ENCODE peak calls at places on chromosomes 1 and 21, in eight cellular contexts. Y is RWPE2, H is OCI-LY7, B is mammary epithelial cell, X is H1, E is uterus, U is IMR-90, V is left ventricle myocardium inferior. O is an unnamed sample.

GRCh38 chr1:153750026-153750995 is 22.5 kb downstream of the INTS3 start:
- DNase-seq in Y (no peak), H (no peak), B (no peak), X (no peak), E (no peak), U (no peak), V (no peak), O (peak)

GRCh38 chr1:64864018-64864945 is 102.1 kb downstream of the JAK1 start:
- DNase-seq in Y (no peak), H (peak), B (no peak), X (no peak), E (no peak), U (no peak), V (peak), O (peak)

GRCh38 chr1:246063013-246063616 is 444.0 kb downstream of the SMYD3 start:
- DNase-seq in Y (no peak), H (no peak), B (no peak), X (no peak), E (no peak), U (no peak), V (no peak), O (no peak)

GRCh38 chr1:217402301-217402700 is 228.6 kb downstream of the GPATCH2 start:
- DNase-seq in Y (no peak), H (no peak), B (peak), X (no peak), E (no peak), U (peak), V (no peak), O (no peak)

GRCh38 chr1:42957880-42958487 is 684 bp downstream of the SLC2A1 start:
- DNase-seq in Y (no peak), H (peak), B (peak), X (no peak), E (peak), U (peak), V (peak), O (no peak)

GRCh38 chr21:37660709-37661108 is 255.5 kb downstream of the KCNJ6 start:
- DNase-seq in Y (no peak), H (no peak), B (no peak), X (no peak), E (no peak), U (no peak), V (no peak), O (no peak)

GRCh38 chr1:245181123-245181522 is 26.3 kb downstream of the KIF26B start:
- DNase-seq in Y (no peak), H (no peak), B (no peak), X (no peak), E (no peak), U (no peak), V (no peak), O (no peak)

GRCh38 chr1:153024413-153024812 is 6.6 kb upstream of the SPRR1B start:
- DNase-seq in Y (no peak), H (no peak), B (no peak), X (no peak), E (no peak), U (no peak), V (no peak), O (no peak)

GRCh38 chr1:176517484-176517883 is 54.5 kb downstream of the PAPPA2 start:
- DNase-seq in Y (no peak), H (no peak), B (peak), X (no peak), E (no peak), U (no peak), V (no peak), O (peak)

GRCh38 chr1:210796421-210796820 is 337.5 kb downstream of the KCNH1 start:
- DNase-seq in Y (no peak), H (no peak), B (no peak), X (no peak), E (no peak), U (no peak), V (no peak), O (no peak)

GRCh38 chr1:223035724-223036478 is 107.1 kb downstream of the TLR5 start:
- DNase-seq in Y (no peak), H (no peak), B (no peak), X (no peak), E (no peak), U (no peak), V (no peak), O (no peak)

GRCh38 chr1:84450916-84451315 is 28.1 kb upstream of the RPF1 start:
- DNase-seq in Y (no peak), H (no peak), B (peak), X (no peak), E (no peak), U (peak), V (no peak), O (no peak)

GRCh38 chr1:234973426-234974250 is 155.0 kb downstream of the TOMM20 start:
- DNase-seq in Y (no peak), H (no peak), B (no peak), X (no peak), E (peak), U (no peak), V (no peak), O (peak)

GRCh38 chr1:47187226-47187925 is 2.5 kb downstream of the PDZK1IP1 start:
- DNase-seq in Y (peak), H (no peak), B (no peak), X (no peak), E (no peak), U (no peak), V (no peak), O (no peak)

GRCh38 chr1:236978740-236979139 is 25.5 kb downstream of the MT1HL1 start:
- DNase-seq in Y (no peak), H (no peak), B (no peak), X (no peak), E (no peak), U (no peak), V (no peak), O (no peak)

GRCh38 chr21:42021751-42022430 is 11.7 kb upstream of the ZBTB21 start:
- DNase-seq in Y (no peak), H (no peak), B (no peak), X (no peak), E (no peak), U (no peak), V (no peak), O (no peak)

GRCh38 chr21:42624095-42624830 is 29.2 kb upstream of the PDE9A start:
- DNase-seq in Y (peak), H (no peak), B (no peak), X (no peak), E (no peak), U (no peak), V (no peak), O (no peak)

GRCh38 chr1:6396998-6397397 is 3.4 kb upstream of the ACOT7 start:
- DNase-seq in Y (no peak), H (peak), B (no peak), X (no peak), E (no peak), U (no peak), V (no peak), O (no peak)

GRCh38 chr1:181135815-181136737 is 47.6 kb downstream of the IER5 start:
- DNase-seq in Y (no peak), H (no peak), B (peak), X (no peak), E (no peak), U (peak), V (no peak), O (peak)

GRCh38 chr1:23403038-23403336 is 21.6 kb downstream of the TCEA3 start:
- DNase-seq in Y (no peak), H (no peak), B (peak), X (no peak), E (peak), U (peak), V (no peak), O (no peak)

GRCh38 chr1:37169241-37169640 is 134.9 kb upstream of the GRIK3 start:
- DNase-seq in Y (no peak), H (no peak), B (no peak), X (no peak), E (no peak), U (no peak), V (no peak), O (no peak)

GRCh38 chr1:148318123-148318899 is 164.8 kb downstream of the PPIAL4G start:
- DNase-seq in Y (no peak), H (no peak), B (no peak), X (no peak), E (no peak), U (no peak), V (peak), O (no peak)

GRCh38 chr1:220775238-220775853 is 11.4 kb upstream of the MTARC1 start:
- DNase-seq in Y (no peak), H (peak), B (peak), X (no peak), E (no peak), U (no peak), V (no peak), O (no peak)

GRCh38 chr1:204409111-204409510 is 2.5 kb downstream of the PPP1R15B start:
- DNase-seq in Y (no peak), H (no peak), B (no peak), X (no peak), E (no peak), U (no peak), V (no peak), O (no peak)

GRCh38 chr1:33512612-33513011 is 40.2 kb downstream of the ZSCAN20 start:
- DNase-seq in Y (no peak), H (no peak), B (peak), X (no peak), E (no peak), U (no peak), V (no peak), O (no peak)

GRCh38 chr1:3015744-3016143 is 5.5 kb upstream of the ACTRT2 start:
- DNase-seq in Y (peak), H (no peak), B (no peak), X (no peak), E (peak), U (no peak), V (peak), O (no peak)

DNA sequence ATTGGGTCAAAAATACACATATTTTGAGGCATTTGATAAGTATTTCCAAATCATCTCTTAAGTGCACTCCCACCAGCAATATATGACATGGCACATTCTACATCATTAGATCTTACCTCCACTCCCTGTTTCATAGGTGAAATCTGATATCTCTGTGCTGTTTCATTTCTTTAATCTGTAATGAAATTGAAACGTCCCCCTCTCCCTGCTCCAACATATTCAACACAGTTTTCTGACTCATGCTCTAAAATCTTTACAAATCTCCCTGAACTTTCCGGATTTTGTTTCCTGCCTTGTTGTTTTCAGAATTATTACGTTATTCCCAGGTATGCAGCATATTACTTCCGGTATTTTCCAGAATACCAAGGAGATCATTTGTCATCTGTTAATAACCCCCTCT is 66.1 kb upstream of the AKT3 start:
- DNase-seq in Y (no peak), H (no peak), B (no peak), X (no peak), E (no peak), U (peak), V (no peak), O (no peak)
- TF ChIP-seq CTCF in Y (no peak), H (no peak), B (no peak), X (no peak), E (no peak), U (no peak), V (no peak), O (no peak)

DNA sequence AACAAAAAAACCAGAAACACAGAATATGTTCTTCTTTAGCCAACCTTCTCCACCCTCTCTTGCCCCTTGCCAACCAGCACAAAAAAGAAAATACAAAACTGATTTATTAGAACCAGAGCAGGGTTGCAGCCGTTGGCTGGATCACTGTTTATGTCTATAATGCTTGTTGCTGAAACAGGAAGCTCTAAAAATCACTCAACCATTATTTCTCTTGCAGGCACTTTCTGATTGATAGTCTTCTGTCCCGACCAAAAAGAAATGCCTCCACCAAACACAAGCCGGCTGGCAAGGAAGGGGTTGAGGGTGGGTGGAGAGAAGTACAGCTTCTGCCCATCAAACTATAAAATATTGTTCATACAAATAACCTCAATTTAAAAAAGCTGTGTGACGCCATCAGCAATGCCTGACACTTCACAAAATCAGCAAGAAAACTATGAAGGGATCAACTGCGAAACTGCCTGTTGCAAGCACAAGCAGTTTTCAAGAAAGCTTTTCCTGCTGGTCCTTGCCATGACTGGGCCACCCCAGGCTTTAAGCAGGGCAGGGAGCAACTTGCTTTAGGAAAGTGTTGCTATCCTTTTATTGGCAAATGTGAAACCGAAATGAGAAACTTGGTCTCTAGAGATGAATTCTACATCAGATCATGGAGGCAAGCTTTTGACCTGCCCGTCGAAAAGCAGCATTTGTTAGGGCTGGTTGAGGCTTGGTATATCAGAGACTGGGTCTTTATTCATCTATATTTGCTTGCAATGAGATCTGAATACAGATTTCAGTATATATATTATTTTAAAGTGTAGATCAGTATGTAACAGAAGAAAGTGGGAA is 174.2 kb downstream of the RUNX1 start:
- DNase-seq in Y (no peak), H (peak), B (no peak), X (no peak), E (no peak), U (no peak), V (no peak), O (no peak)
- H3K4me3 ChIP-seq in Y (no peak), H (peak), B (no peak), X (no peak), E (no peak), U (no peak), V (no peak), O (no peak)

GRCh38 chr1:18907021-18907913 is 4.9 kb upstream of the ALDH4A1 start:
- DNase-seq in Y (no peak), H (peak), B (no peak), X (no peak), E (peak), U (peak), V (peak), O (peak)
- H3K27ac ChIP-seq in Y (no peak), H (no peak), B (no peak), X (no peak), E (peak), U (no peak), V (peak), O (peak)

GRCh38 chr1:150971583-150972416 is 2.8 kb downstream of the CERS2 start:
- DNase-seq in Y (no peak), H (peak), B (no peak), X (no peak), E (no peak), U (no peak), V (no peak), O (no peak)
- TF ChIP-seq CTCF in Y (no peak), H (peak), B (no peak), X (peak), E (no peak), U (peak), V (no peak), O (no peak)

DNA sequence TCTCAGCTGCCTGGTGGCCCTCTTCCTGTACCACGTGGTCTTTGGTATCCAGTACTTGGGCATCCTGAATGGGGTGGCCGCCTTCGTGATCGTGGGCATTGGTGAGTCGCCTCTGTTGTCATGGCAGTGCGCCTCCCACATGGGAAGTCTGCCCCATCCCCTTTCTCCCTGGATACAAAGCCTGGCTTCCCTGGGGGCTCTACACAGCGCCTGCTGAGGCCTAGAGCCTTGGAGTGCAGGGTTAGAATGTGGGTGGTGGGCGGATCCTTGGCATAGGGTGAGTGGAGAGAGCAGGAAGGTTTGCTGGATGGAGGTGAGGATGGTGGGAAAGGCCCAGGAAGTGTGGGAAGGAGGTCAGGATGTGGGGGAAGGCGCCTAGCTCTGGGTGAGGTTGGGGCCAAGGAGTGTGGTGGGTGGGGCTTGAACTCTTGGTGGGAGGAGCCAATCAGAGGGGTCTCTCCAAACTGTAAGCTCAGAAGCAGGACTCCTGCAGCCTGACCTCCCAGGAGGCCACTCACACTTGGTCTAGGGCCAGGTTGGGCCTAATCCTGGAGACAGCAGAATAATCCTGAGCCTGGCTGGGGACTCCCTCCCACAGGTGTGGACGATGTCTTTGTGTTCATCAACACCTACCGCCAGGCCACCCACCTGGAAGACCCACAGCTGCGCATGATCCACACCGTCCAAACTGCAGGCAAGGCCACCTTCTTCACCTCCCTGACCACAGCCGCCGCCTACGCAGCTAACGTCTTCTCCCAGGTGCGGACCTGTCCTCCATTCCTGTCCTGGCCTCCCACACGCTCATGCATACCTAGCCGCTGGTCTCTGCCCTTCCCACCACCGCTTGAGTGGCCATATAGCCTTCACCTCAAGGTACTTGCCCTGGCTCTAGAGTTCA is 36.7 kb downstream of the DISP3 start:
- DNase-seq in Y (peak), H (no peak), B (no peak), X (no peak), E (no peak), U (no peak), V (no peak), O (no peak)
- H3K4me3 ChIP-seq in Y (no peak), H (no peak), B (no peak), X (no peak), E (no peak), U (no peak), V (no peak), O (no peak)

DNA sequence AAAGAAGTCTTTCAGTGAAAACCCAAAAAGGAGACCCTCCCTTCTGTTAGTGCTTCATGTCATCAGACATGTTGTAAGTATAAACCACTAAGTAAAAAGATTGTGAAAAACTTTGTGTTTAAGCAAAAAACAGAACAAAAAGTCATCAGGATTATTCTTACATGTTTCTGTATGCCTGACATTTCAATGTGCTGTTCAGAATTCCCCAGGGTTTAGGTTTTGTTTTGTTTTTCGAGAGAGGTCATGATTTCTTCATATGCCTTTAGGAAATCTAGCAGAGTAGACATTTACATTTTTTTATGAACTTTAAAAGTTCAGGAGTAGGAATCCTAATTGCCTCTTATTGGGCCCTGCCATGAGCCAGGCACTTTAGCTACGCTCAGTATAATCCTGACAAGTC is 85.3 kb downstream of the VPS13D start:
- DNase-seq in Y (no peak), H (no peak), B (no peak), X (no peak), E (no peak), U (no peak), V (no peak), O (no peak)
- H3K27ac ChIP-seq in Y (no peak), H (no peak), B (no peak), X (no peak), E (no peak), U (no peak), V (peak), O (peak)

GRCh38 chr21:39037807-39038405 is 145.3 kb downstream of the PSMG1 start:
- DNase-seq in Y (no peak), H (no peak), B (no peak), X (no peak), E (no peak), U (peak), V (no peak), O (no peak)
- TF ChIP-seq CTCF in Y (no peak), H (peak), B (no peak), X (peak), E (no peak), U (no peak), V (no peak), O (no peak)

GRCh38 chr1:169586067-169586394 is 250 bp downstream of the F5 start:
- DNase-seq in Y (no peak), H (no peak), B (no peak), X (no peak), E (no peak), U (no peak), V (no peak), O (no peak)

GRCh38 chr1:169585184-169585583 is 1.1 kb downstream of the F5 start:
- DNase-seq in Y (no peak), H (no peak), B (no peak), X (no peak), E (no peak), U (no peak), V (no peak), O (no peak)

GRCh38 chr1:169584483-169585144 is 1.7 kb downstream of the F5 start:
- DNase-seq in Y (no peak), H (no peak), B (peak), X (no peak), E (no peak), U (no peak), V (no peak), O (no peak)

GRCh38 chr1:169588112-169588511 is 1.8 kb upstream of the F5 start:
- DNase-seq in Y (no peak), H (no peak), B (no peak), X (no peak), E (no peak), U (no peak), V (no peak), O (no peak)

GRCh38 chr1:169586395-169587255 is at the start of gene F5:
- DNase-seq in Y (peak), H (peak), B (peak), X (peak), E (peak), U (peak), V (peak), O (peak)
- H3K4me3 ChIP-seq in Y (no peak), H (no peak), B (no peak), X (no peak), E (no peak), U (no peak), V (peak), O (peak)